ENCODE peak calls at places on chromosomes 4 and X, in seven cellular contexts. R is sciatic nerve, I is breast epithelium, K is GM04503, Y is GM19239, B is fibroblast of pulmonary artery, J is mucosa of descending colon. D is an unnamed sample.

GRCh38 chr4:16779028-16779675 is 119.3 kb downstream of the LDB2 start:
- DNase-seq in K (no peak), B (peak), J (no peak), R (no peak), I (no peak), Y (no peak), D (no peak)

GRCh38 chrX:16870861-16871584 is 861 bp upstream of the RBBP7 start:
- DNase-seq in J (no peak), R (peak), I (no peak), Y (no peak), K (no peak), B (peak), D (no peak)

GRCh38 chr4:1344696-1345095 is 2.3 kb upstream of the UVSSA start:
- DNase-seq in Y (no peak), I (no peak), B (no peak), J (no peak), R (no peak), K (no peak), D (peak)

GRCh38 chr4:13876151-13876550 is 248.6 kb upstream of the BOD1L1 start:
- DNase-seq in B (no peak), J (no peak), K (no peak), Y (no peak), R (no peak), I (no peak), D (no peak)

GRCh38 chr4:128810331-128810870 is 901 bp downstream of the JADE1 start:
- DNase-seq in Y (peak), R (no peak), K (no peak), J (peak), B (peak), I (no peak), D (no peak)

GRCh38 chrX:38891641-38892413 is 90.6 kb downstream of the MID1IP1 start:
- DNase-seq in Y (no peak), J (no peak), R (no peak), K (no peak), B (peak), I (no peak), D (no peak)

GRCh38 chr4:76981649-76982048 is 32.1 kb downstream of the SEPTIN11 start:
- DNase-seq in K (no peak), B (peak), J (no peak), I (no peak), R (no peak), Y (no peak), D (no peak)

GRCh38 chrX:24426921-24427746 is 38.0 kb upstream of the PDK3 start:
- DNase-seq in J (peak), K (no peak), R (no peak), B (peak), I (no peak), Y (no peak), D (peak)

GRCh38 chr4:791866-792630 is 33.9 kb downstream of the CPLX1 start:
- DNase-seq in Y (no peak), K (no peak), R (no peak), B (no peak), I (peak), J (peak), D (no peak)